ENCODE peak calls at places on chromosome 17, in six cellular contexts. H, X, E, A, O and N are unnamed samples.

GRCh38 chr17:69451416-69452394 is 37.2 kb downstream of the MAP2K6 start:
- DNase-seq in H (no peak), X (no peak), E (no peak), A (no peak), O (no peak), N (no peak)

GRCh38 chr17:41825175-41825845 is 10.7 kb downstream of the NT5C3B start:
- DNase-seq in H (no peak), X (no peak), E (no peak), A (no peak), O (no peak), N (no peak)

GRCh38 chr17:44774271-44775135 is 15.7 kb downstream of the ADAM11 start:
- DNase-seq in H (peak), X (peak), E (peak), A (peak), O (peak), N (no peak)

GRCh38 chr17:36505171-36505570 is 18.7 kb downstream of the ZNHIT3 start:
- DNase-seq in H (no peak), X (no peak), E (no peak), A (no peak), O (no peak), N (no peak)

GRCh38 chr17:9185142-9185541 is 163.8 kb downstream of the NTN1 start:
- DNase-seq in H (no peak), X (no peak), E (no peak), A (no peak), O (no peak), N (no peak)

GRCh38 chr17:43578699-43579569 is 32.8 kb upstream of the ETV4 start:
- DNase-seq in H (peak), X (peak), E (peak), A (no peak), O (peak), N (no peak)

GRCh38 chr17:49338883-49339282 is 23.2 kb downstream of the ZNF652 start:
- DNase-seq in H (no peak), X (no peak), E (no peak), A (no peak), O (no peak), N (no peak)

GRCh38 chr17:60971515-60972369 is 294.1 kb downstream of the BCAS3 start:
- DNase-seq in H (peak), X (peak), E (peak), A (peak), O (peak), N (peak)

GRCh38 chr17:51076821-51077220 is 43.8 kb downstream of the SPAG9 start:
- DNase-seq in H (no peak), X (no peak), E (no peak), A (no peak), O (no peak), N (no peak)

GRCh38 chr17:76252040-76252954 is 12.0 kb upstream of the RNF157 start:
- DNase-seq in H (no peak), X (peak), E (no peak), A (peak), O (no peak), N (peak)

GRCh38 chr17:31269178-31269577 is 27.9 kb downstream of the OMG start:
- DNase-seq in H (no peak), X (peak), E (no peak), A (no peak), O (no peak), N (no peak)

GRCh38 chr17:15663691-15664090 is 20.4 kb downstream of the TRIM16 start:
- DNase-seq in H (no peak), X (no peak), E (no peak), A (no peak), O (no peak), N (no peak)

GRCh38 chr17:37683454-37683984 is 40.3 kb upstream of the DDX52 start:
- DNase-seq in H (no peak), X (no peak), E (no peak), A (no peak), O (no peak), N (no peak)

GRCh38 chr17:9865585-9865984 is 39.5 kb downstream of the RCVRN start:
- DNase-seq in H (no peak), X (no peak), E (no peak), A (no peak), O (no peak), N (no peak)

GRCh38 chr17:33233855-33234228 is 59.3 kb downstream of the ASIC2 start:
- DNase-seq in H (no peak), X (no peak), E (no peak), A (peak), O (peak), N (no peak)

GRCh38 chr17:46194393-46195216 is 1.4 kb upstream of the KANSL1 start:
- DNase-seq in H (peak), X (peak), E (no peak), A (no peak), O (peak), N (no peak)

GRCh38 chr17:75619506-75620431 is 13.5 kb upstream of the SMIM5 start:
- DNase-seq in H (no peak), X (peak), E (peak), A (no peak), O (no peak), N (no peak)

GRCh38 chr17:42428141-42428944 is 5.3 kb upstream of the CAVIN1 start:
- DNase-seq in H (peak), X (peak), E (peak), A (peak), O (peak), N (peak)

GRCh38 chr17:5485270-5486205 is at the start of gene DERL2:
- DNase-seq in H (no peak), X (no peak), E (peak), A (no peak), O (no peak), N (no peak)

GRCh38 chr17:68539536-68540469 is 27.6 kb downstream of the PRKAR1A start:
- DNase-seq in H (no peak), X (peak), E (no peak), A (peak), O (no peak), N (no peak)

GRCh38 chr17:57940653-57941329 is 14.4 kb downstream of the CUEDC1 start:
- DNase-seq in H (no peak), X (no peak), E (no peak), A (no peak), O (no peak), N (no peak)

GRCh38 chr17:59851431-59852375 is 41.0 kb downstream of the TUBD1 start:
- DNase-seq in H (no peak), X (no peak), E (no peak), A (peak), O (no peak), N (no peak)

GRCh38 chr17:32927724-32928526 is at the start of gene TMEM98:
- DNase-seq in H (no peak), X (no peak), E (peak), A (no peak), O (no peak), N (no peak)

GRCh38 chr17:75077072-75077489 is 10.7 kb upstream of the SLC16A5 start:
- DNase-seq in H (no peak), X (no peak), E (peak), A (no peak), O (no peak), N (no peak)

GRCh38 chr17:37648555-37648954 is 5.3 kb upstream of the DDX52 start:
- DNase-seq in H (no peak), X (no peak), E (no peak), A (no peak), O (no peak), N (peak)

GRCh38 chr17:47704116-47704515 is 10.2 kb downstream of the TBKBP1 start:
- DNase-seq in H (no peak), X (no peak), E (no peak), A (no peak), O (no peak), N (no peak)

GRCh38 chr17:73336613-73337400 is 25.0 kb upstream of the CDC42EP4 start:
- DNase-seq in H (no peak), X (no peak), E (no peak), A (no peak), O (no peak), N (no peak)

GRCh38 chr17:51610155-51610554 is 349.8 kb downstream of the UTP18 start:
- DNase-seq in H (no peak), X (no peak), E (no peak), A (no peak), O (no peak), N (no peak)

GRCh38 chr17:13281626-13282025 is 263.8 kb upstream of the ELAC2 start:
- DNase-seq in H (no peak), X (no peak), E (no peak), A (no peak), O (no peak), N (no peak)

GRCh38 chr17:47732399-47733046 is 513 bp upstream of the TBX21 start:
- DNase-seq in H (no peak), X (no peak), E (peak), A (no peak), O (no peak), N (no peak)

GRCh38 chr17:81114694-81115093 is 50.6 kb upstream of the PVALEF start:
- DNase-seq in H (no peak), X (no peak), E (no peak), A (no peak), O (no peak), N (no peak)

GRCh38 chr17:39132192-39132600 is 19.2 kb downstream of the PLXDC1 start:
- DNase-seq in H (no peak), X (no peak), E (no peak), A (peak), O (no peak), N (no peak)